ENCODE peak calls at places on chromosome 19, in six cellular contexts. One of them, this sample, is unnamed.

GRCh38 chr19:49690656-49691242 is at the start of gene CPT1C:
- DNase-seq in pancreas: peak
- DNase-seq in choroid plexus epithelial cell: peak
- DNase-seq in thoracic aorta: no peak
- DNase-seq in stomach: peak
- DNase-seq in ovary: peak
- DNase-seq in this sample: peak

GRCh38 chr19:28010656-28011055 is 1202.3 kb downstream of the UQCRFS1 start:
- DNase-seq in thoracic aorta: no peak
- DNase-seq in pancreas: no peak
- DNase-seq in choroid plexus epithelial cell: no peak
- DNase-seq in ovary: no peak
- DNase-seq in stomach: peak
- DNase-seq in this sample: no peak

GRCh38 chr19:49427855-49428546 is 2.8 kb downstream of the GFY start:
- DNase-seq in pancreas: peak
- DNase-seq in stomach: peak
- DNase-seq in thoracic aorta: no peak
- DNase-seq in ovary: no peak
- DNase-seq in choroid plexus epithelial cell: no peak
- DNase-seq in this sample: no peak

GRCh38 chr19:50269653-50270052 is 59.5 kb downstream of the KCNC3 start:
- DNase-seq in thoracic aorta: no peak
- DNase-seq in stomach: no peak
- DNase-seq in pancreas: no peak
- DNase-seq in ovary: no peak
- DNase-seq in choroid plexus epithelial cell: no peak
- DNase-seq in this sample: no peak

GRCh38 chr19:12821761-12822160 is 12.6 kb downstream of the RTBDN start:
- DNase-seq in stomach: no peak
- DNase-seq in pancreas: no peak
- DNase-seq in choroid plexus epithelial cell: no peak
- DNase-seq in thoracic aorta: no peak
- DNase-seq in ovary: no peak
- DNase-seq in this sample: no peak

GRCh38 chr19:49338691-49339363 is 3.6 kb downstream of the CD37 start:
- DNase-seq in choroid plexus epithelial cell: peak
- DNase-seq in pancreas: peak
- DNase-seq in stomach: peak
- DNase-seq in thoracic aorta: peak
- DNase-seq in ovary: peak
- DNase-seq in this sample: no peak

GRCh38 chr19:10113964-10114650 is 2.6 kb downstream of the P2RY11 start:
- DNase-seq in ovary: peak
- DNase-seq in choroid plexus epithelial cell: no peak
- DNase-seq in stomach: no peak
- DNase-seq in pancreas: peak
- DNase-seq in thoracic aorta: no peak
- DNase-seq in this sample: no peak

GRCh38 chr19:13220847-13221246 is 70.6 kb downstream of the IER2 start:
- DNase-seq in pancreas: no peak
- DNase-seq in choroid plexus epithelial cell: no peak
- DNase-seq in stomach: no peak
- DNase-seq in ovary: no peak
- DNase-seq in thoracic aorta: no peak
- DNase-seq in this sample: no peak

GRCh38 chr19:6667114-6667627 is 2.8 kb downstream of the TNFSF14 start:
- DNase-seq in thoracic aorta: no peak
- DNase-seq in pancreas: no peak
- DNase-seq in choroid plexus epithelial cell: no peak
- DNase-seq in ovary: no peak
- DNase-seq in stomach: no peak
- DNase-seq in this sample: no peak

GRCh38 chr19:31513841-31514240 is 164.6 kb upstream of the TSHZ3 start:
- DNase-seq in ovary: no peak
- DNase-seq in choroid plexus epithelial cell: no peak
- DNase-seq in thoracic aorta: no peak
- DNase-seq in pancreas: no peak
- DNase-seq in stomach: no peak
- DNase-seq in this sample: no peak

GRCh38 chr19:13712767-13713201 is 51.5 kb upstream of the MRI1 start:
- DNase-seq in thoracic aorta: no peak
- DNase-seq in pancreas: no peak
- DNase-seq in ovary: no peak
- DNase-seq in choroid plexus epithelial cell: no peak
- DNase-seq in stomach: no peak
- DNase-seq in this sample: no peak

GRCh38 chr19:35011737-35012682 is 11.9 kb downstream of the GRAMD1A start:
- DNase-seq in thoracic aorta: no peak
- DNase-seq in choroid plexus epithelial cell: no peak
- DNase-seq in stomach: no peak
- DNase-seq in pancreas: no peak
- DNase-seq in ovary: no peak
- DNase-seq in this sample: no peak

GRCh38 chr19:53537523-53538377 is at the start of gene ZNF331:
- DNase-seq in stomach: peak
- DNase-seq in pancreas: peak
- DNase-seq in ovary: peak
- DNase-seq in choroid plexus epithelial cell: peak
- DNase-seq in thoracic aorta: peak
- DNase-seq in this sample: peak

GRCh38 chr19:38663957-38664502 is 16.6 kb downstream of the ACTN4 start:
- DNase-seq in ovary: peak
- DNase-seq in choroid plexus epithelial cell: no peak
- DNase-seq in pancreas: peak
- DNase-seq in stomach: no peak
- DNase-seq in thoracic aorta: no peak
- DNase-seq in this sample: no peak

GRCh38 chr19:39941615-39942507 is 7.4 kb upstream of the FCGBP start:
- DNase-seq in thoracic aorta: no peak
- DNase-seq in ovary: no peak
- DNase-seq in stomach: peak
- DNase-seq in pancreas: no peak
- DNase-seq in choroid plexus epithelial cell: peak
- DNase-seq in this sample: no peak

GRCh38 chr19:41714598-41714997 is 6.2 kb downstream of the CEACAM5 start:
- DNase-seq in thoracic aorta: no peak
- DNase-seq in choroid plexus epithelial cell: no peak
- DNase-seq in pancreas: no peak
- DNase-seq in ovary: no peak
- DNase-seq in stomach: no peak
- DNase-seq in this sample: no peak

GRCh38 chr19:50649433-50650391 is at the start of gene C19orf81:
- DNase-seq in ovary: no peak
- DNase-seq in choroid plexus epithelial cell: no peak
- DNase-seq in thoracic aorta: no peak
- DNase-seq in pancreas: no peak
- DNase-seq in stomach: no peak
- DNase-seq in this sample: no peak

GRCh38 chr19:27794444-27795042 is 1418.4 kb downstream of the UQCRFS1 start:
- DNase-seq in stomach: no peak
- DNase-seq in thoracic aorta: no peak
- DNase-seq in ovary: no peak
- DNase-seq in pancreas: no peak
- DNase-seq in choroid plexus epithelial cell: peak
- DNase-seq in this sample: peak

GRCh38 chr19:18919895-18920204 is 335 bp downstream of the DDX49 start:
- DNase-seq in pancreas: no peak
- DNase-seq in choroid plexus epithelial cell: no peak
- DNase-seq in thoracic aorta: no peak
- DNase-seq in stomach: no peak
- DNase-seq in ovary: no peak
- DNase-seq in this sample: peak

GRCh38 chr19:44163789-44164188 is 1.1 kb upstream of the ZNF226 start:
- DNase-seq in pancreas: no peak
- DNase-seq in ovary: no peak
- DNase-seq in stomach: no peak
- DNase-seq in choroid plexus epithelial cell: no peak
- DNase-seq in thoracic aorta: no peak
- DNase-seq in this sample: no peak

GRCh38 chr19:40366697-40367561 is 18.4 kb downstream of the PLD3 start:
- DNase-seq in thoracic aorta: no peak
- DNase-seq in stomach: no peak
- DNase-seq in choroid plexus epithelial cell: peak
- DNase-seq in pancreas: no peak
- DNase-seq in ovary: no peak
- DNase-seq in this sample: no peak

GRCh38 chr19:35108730-35109129 is 6.9 kb upstream of the FXYD3 start:
- DNase-seq in pancreas: no peak
- DNase-seq in ovary: no peak
- DNase-seq in thoracic aorta: no peak
- DNase-seq in stomach: no peak
- DNase-seq in choroid plexus epithelial cell: no peak
- DNase-seq in this sample: no peak

GRCh38 chr19:13861714-13862531 is 15.0 kb upstream of the NANOS3 start:
- DNase-seq in stomach: peak
- DNase-seq in ovary: peak
- DNase-seq in thoracic aorta: peak
- DNase-seq in pancreas: peak
- DNase-seq in choroid plexus epithelial cell: peak
- DNase-seq in this sample: peak

GRCh38 chr19:13350072-13350471 is 156.2 kb downstream of the CACNA1A start:
- DNase-seq in thoracic aorta: no peak
- DNase-seq in stomach: no peak
- DNase-seq in ovary: no peak
- DNase-seq in choroid plexus epithelial cell: no peak
- DNase-seq in pancreas: no peak
- DNase-seq in this sample: no peak

GRCh38 chr19:34879563-34879962 is 47.1 kb upstream of the ZNF30 start:
- DNase-seq in stomach: no peak
- DNase-seq in thoracic aorta: no peak
- DNase-seq in ovary: no peak
- DNase-seq in pancreas: no peak
- DNase-seq in choroid plexus epithelial cell: no peak
- DNase-seq in this sample: no peak

GRCh38 chr19:46350758-46351159 is 3.9 kb downstream of the PPP5C start:
- DNase-seq in ovary: no peak
- DNase-seq in pancreas: peak
- DNase-seq in choroid plexus epithelial cell: no peak
- DNase-seq in stomach: no peak
- DNase-seq in thoracic aorta: no peak
- DNase-seq in this sample: no peak

GRCh38 chr19:29665826-29666633 is 769 bp downstream of the PLEKHF1 start:
- DNase-seq in pancreas: peak
- DNase-seq in thoracic aorta: no peak
- DNase-seq in stomach: peak
- DNase-seq in choroid plexus epithelial cell: no peak
- DNase-seq in ovary: peak
- DNase-seq in this sample: peak

GRCh38 chr19:29662604-29663404 is 2.5 kb upstream of the PLEKHF1 start:
- DNase-seq in pancreas: peak
- DNase-seq in ovary: peak
- DNase-seq in thoracic aorta: peak
- DNase-seq in choroid plexus epithelial cell: peak
- DNase-seq in stomach: peak
- DNase-seq in this sample: peak

GRCh38 chr19:29663861-29664752 is 1.2 kb upstream of the PLEKHF1 start:
- DNase-seq in choroid plexus epithelial cell: peak
- DNase-seq in stomach: no peak
- DNase-seq in pancreas: no peak
- DNase-seq in ovary: no peak
- DNase-seq in thoracic aorta: no peak
- DNase-seq in this sample: peak

GRCh38 chr19:29665215-29665825 is at the start of gene PLEKHF1:
- DNase-seq in pancreas: peak
- DNase-seq in stomach: peak
- DNase-seq in thoracic aorta: peak
- DNase-seq in ovary: peak
- DNase-seq in choroid plexus epithelial cell: peak
- DNase-seq in this sample: peak

GRCh38 chr19:29664753-29665214 is 477 bp upstream of the PLEKHF1 start:
- DNase-seq in ovary: no peak
- DNase-seq in stomach: no peak
- DNase-seq in thoracic aorta: no peak
- DNase-seq in choroid plexus epithelial cell: no peak
- DNase-seq in pancreas: no peak
- DNase-seq in this sample: no peak
- TF ChIP-seq CTCF in ovary: no peak
- TF ChIP-seq CTCF in stomach: no peak
- TF ChIP-seq CTCF in thoracic aorta: no peak
- TF ChIP-seq CTCF in choroid plexus epithelial cell: no peak
- TF ChIP-seq CTCF in pancreas: no peak
- TF ChIP-seq CTCF in this sample: no peak

DNA sequence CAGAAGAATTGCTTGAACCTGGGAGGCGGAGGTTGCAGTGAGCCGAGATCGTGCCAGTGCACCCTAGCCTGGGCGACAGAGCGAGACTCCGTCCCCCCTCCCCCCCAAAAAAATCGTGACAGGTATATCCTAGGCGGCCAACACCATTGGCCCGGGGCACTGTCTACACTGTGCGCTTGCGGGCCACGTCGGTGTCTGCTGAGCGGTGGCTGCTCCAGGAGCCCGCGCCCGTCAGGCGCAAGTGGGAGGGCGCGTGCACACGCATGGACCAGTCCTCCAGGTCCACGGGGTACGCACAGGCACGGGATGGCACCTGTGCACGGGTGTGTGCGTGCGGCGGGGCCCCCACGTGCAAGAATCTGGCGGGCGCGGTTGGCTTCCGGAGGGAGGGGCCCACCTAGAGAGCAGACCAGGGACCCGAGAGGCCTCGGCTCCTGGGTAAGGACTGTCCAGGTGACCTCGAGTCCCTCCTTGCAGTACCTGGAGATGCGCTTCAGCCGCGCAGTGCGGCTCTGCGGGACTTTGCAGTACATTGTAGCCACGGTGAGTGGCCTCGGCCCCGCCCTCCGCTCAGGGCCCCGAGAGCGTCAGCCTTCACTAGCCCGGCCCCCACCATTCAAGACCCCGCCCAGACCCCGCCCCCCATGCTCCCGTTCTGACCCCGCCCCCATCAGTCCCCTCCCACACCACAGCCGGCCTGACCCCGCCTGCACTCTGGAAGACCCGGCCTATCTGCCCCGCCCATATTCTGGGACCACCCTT is 2.1 kb downstream of the SLC5A5 start:
- DNase-seq in pancreas: peak
- DNase-seq in choroid plexus epithelial cell: no peak
- DNase-seq in ovary: no peak
- DNase-seq in stomach: peak
- DNase-seq in thoracic aorta: no peak
- DNase-seq in this sample: no peak
- H3K4me3 ChIP-seq in pancreas: peak
- H3K4me3 ChIP-seq in choroid plexus epithelial cell: no peak
- H3K4me3 ChIP-seq in ovary: no peak
- H3K4me3 ChIP-seq in stomach: peak
- H3K4me3 ChIP-seq in thoracic aorta: peak
- H3K4me3 ChIP-seq in this sample: no peak

GRCh38 chr19:58218899-58219298 is 9.8 kb upstream of the ZNF544 start:
- DNase-seq in pancreas: no peak
- DNase-seq in thoracic aorta: no peak
- DNase-seq in ovary: no peak
- DNase-seq in stomach: no peak
- DNase-seq in choroid plexus epithelial cell: peak
- DNase-seq in this sample: no peak
- TF ChIP-seq CTCF in pancreas: no peak
- TF ChIP-seq CTCF in thoracic aorta: no peak
- TF ChIP-seq CTCF in ovary: no peak
- TF ChIP-seq CTCF in stomach: no peak
- TF ChIP-seq CTCF in choroid plexus epithelial cell: peak
- TF ChIP-seq CTCF in this sample: no peak

GRCh38 chr19:1428738-1429391 is 9.3 kb upstream of the RPS15 start:
- DNase-seq in pancreas: no peak
- DNase-seq in thoracic aorta: no peak
- DNase-seq in stomach: no peak
- DNase-seq in ovary: no peak
- DNase-seq in choroid plexus epithelial cell: no peak
- DNase-seq in this sample: no peak
- H3K4me3 ChIP-seq in pancreas: no peak
- H3K4me3 ChIP-seq in thoracic aorta: no peak
- H3K4me3 ChIP-seq in stomach: no peak
- H3K4me3 ChIP-seq in ovary: no peak
- H3K4me3 ChIP-seq in choroid plexus epithelial cell: no peak
- H3K4me3 ChIP-seq in this sample: no peak